ENCODE peak calls at places on chromosome 19, in ten cellular contexts. Y is lung microvascular endothelial cell, X is brain microvascular endothelial cell, G is T-helper 2 cell, P is DMS53, N is uterus, W is body of pancreas, B is Caki2, Z is amniotic stem cell, H is iPS-NIHi11. U is an unnamed sample.
A peak's percentile ranks its signal among the peaks of the same experiment; 100 is the strongest.

GRCh38 chr19:2160384-2160783 is 3.3 kb upstream of the DOT1L start:
- DNase-seq in Y (no peak), X (no peak), G (no peak), P (no peak), N (no peak), W (no peak), B (no peak), Z (no peak), H (no peak), U (no peak)

GRCh38 chr19:29098863-29099481 is 114.0 kb downstream of the UQCRFS1 start:
- DNase-seq in Y (no peak), X (peak; percentile 7), G (no peak), P (no peak), N (peak; percentile 36), W (peak; percentile 33), B (peak; percentile 97), Z (no peak), H (no peak), U (no peak)

GRCh38 chr19:22797040-22797439 is 13.1 kb upstream of the ZNF99 start:
- DNase-seq in Y (no peak), X (no peak), G (no peak), P (no peak), N (no peak), W (no peak), B (no peak), Z (no peak), H (no peak), U (no peak)

GRCh38 chr19:48636859-48637448 is at the start of gene DBP:
- DNase-seq in Y (peak; percentile 47), X (no peak), G (peak; percentile 36), P (peak; percentile 87), N (no peak), W (peak; percentile 65), B (no peak), Z (no peak), H (no peak), U (no peak)

GRCh38 chr19:2289714-2290435 is 7.9 kb upstream of the PEAK3 start:
- DNase-seq in Y (no peak), X (no peak), G (no peak), P (peak; percentile 68), N (no peak), W (no peak), B (no peak), Z (no peak), H (no peak), U (peak; percentile 69)

GRCh38 chr19:46975918-46976782 is 43.5 kb upstream of the NPAS1 start:
- DNase-seq in Y (peak; percentile 86), X (peak; percentile 92), G (no peak), P (no peak), N (peak; percentile 90), W (peak; percentile 97), B (peak; percentile 95), Z (peak; percentile 70), H (peak; percentile 69), U (no peak)

GRCh38 chr19:18775586-18776287 is 15.4 kb downstream of the COMP start:
- DNase-seq in Y (no peak), X (peak; percentile 45), G (no peak), P (no peak), N (no peak), W (no peak), B (no peak), Z (no peak), H (no peak), U (no peak)

GRCh38 chr19:48543121-48543710 is 8.8 kb upstream of the SULT2B1 start:
- DNase-seq in Y (peak; percentile 72), X (peak; percentile 10), G (no peak), P (peak; percentile 98), N (no peak), W (peak; percentile 53), B (peak; percentile 73), Z (no peak), H (peak; percentile 69), U (no peak)

GRCh38 chr19:45016388-45017314 is 15.4 kb downstream of the RELB start:
- DNase-seq in Y (peak; percentile 78), X (peak; percentile 40), G (peak; percentile 75), P (peak; percentile 71), N (no peak), W (peak; percentile 84), B (peak; percentile 57), Z (peak; percentile 11), H (peak; percentile 81), U (peak; percentile 62)

GRCh38 chr19:13298565-13299481 is 148.6 kb downstream of the IER2 start:
- DNase-seq in Y (no peak), X (no peak), G (no peak), P (no peak), N (no peak), W (no peak), B (no peak), Z (no peak), H (peak; percentile 33), U (no peak)

GRCh38 chr19:6773323-6773931 is 919 bp downstream of the VAV1 start:
- DNase-seq in Y (no peak), X (no peak), G (peak; percentile 32), P (no peak), N (no peak), W (no peak), B (no peak), Z (no peak), H (no peak), U (peak; percentile 60)

GRCh38 chr19:35714601-35715354 is 3.0 kb upstream of the KMT2B start:
- DNase-seq in Y (no peak), X (no peak), G (no peak), P (peak; percentile 40), N (no peak), W (no peak), B (no peak), Z (no peak), H (no peak), U (no peak)

GRCh38 chr19:38028913-38029565 is 122.0 kb downstream of the SIPA1L3 start:
- DNase-seq in Y (peak; percentile 89), X (peak; percentile 75), G (no peak), P (no peak), N (no peak), W (no peak), B (no peak), Z (no peak), H (no peak), U (no peak)

GRCh38 chr19:55467236-55468053 is 2.9 kb upstream of the C19orf85 start:
- DNase-seq in Y (peak; percentile 86), X (no peak), G (peak; percentile 63), P (peak; percentile 65), N (peak; percentile 65), W (peak; percentile 72), B (peak; percentile 58), Z (no peak), H (peak; percentile 84), U (peak; percentile 73)

U was measured in activated B cell treated with CpG ODN at 0.5 μM for 24 hours.